ENCODE peak calls at places on chromosomes 4 and X, in five cellular contexts. Q, P, Y, X and A are unnamed samples.

GRCh38 chrX:2397648-2398340 is 103.0 kb downstream of the DHRSX start:
- DNase-seq in Q (no peak), P (peak; percentile 50), Y (peak; percentile 73), X (peak; percentile 64), A (peak; percentile 47)

GRCh38 chr4:128517739-128518510 is 230.3 kb upstream of the PGRMC2 start:
- DNase-seq in Q (peak; percentile 89), P (peak; percentile 98), Y (peak; percentile 97), X (peak; percentile 96), A (peak; percentile 98)

GRCh38 chrX:30875957-30876356 is 13.1 kb downstream of the TAB3 start:
- DNase-seq in Q (peak; percentile 24), P (peak; percentile 81), Y (peak; percentile 87), X (peak; percentile 92), A (peak; percentile 87)

GRCh38 chr4:119946359-119946758 is 120.3 kb downstream of the MAD2L1 start:
- DNase-seq in Q (no peak), P (no peak), Y (peak; percentile 10), X (no peak), A (peak; percentile 1)

GRCh38 chrX:13938053-13938765 is 91.5 kb downstream of the GEMIN8 start:
- DNase-seq in Q (no peak), P (no peak), Y (peak; percentile 50), X (no peak), A (no peak)

GRCh38 chr4:173489514-173489913 is 40.5 kb downstream of the HAND2 start:
- DNase-seq in Q (peak; percentile 85), P (peak; percentile 90), Y (peak; percentile 79), X (peak; percentile 45), A (peak; percentile 85)

GRCh38 chrX:150975655-150976390 is 7.3 kb upstream of the HMGB3 start:
- DNase-seq in Q (no peak), P (no peak), Y (no peak), X (no peak), A (no peak)

GRCh38 chrX:39841604-39842003 is 256.2 kb downstream of the BCOR start:
- DNase-seq in Q (no peak), P (no peak), Y (no peak), X (no peak), A (no peak)

GRCh38 chrX:24148535-24149345 is 789 bp upstream of the ZFX start:
- DNase-seq in Q (peak; percentile 79), P (peak; percentile 77), Y (peak; percentile 52), X (peak; percentile 63), A (peak; percentile 72)

GRCh38 chr4:14749910-14750309 is 252.4 kb upstream of the CPEB2 start:
- DNase-seq in Q (no peak), P (peak; percentile 14), Y (peak; percentile 4), X (peak; percentile 50), A (peak; percentile 39)

GRCh38 chrX:12771445-12772069 is 19.7 kb upstream of the PRPS2 start:
- DNase-seq in Q (no peak), P (peak; percentile 16), Y (peak; percentile 57), X (peak; percentile 66), A (peak; percentile 54)

GRCh38 chr4:114980932-114981693 is 132.3 kb downstream of the NDST4 start:
- DNase-seq in Q (no peak), P (no peak), Y (peak; percentile 62), X (no peak), A (peak; percentile 73)

GRCh38 chrX:39296472-39296871 is 495.2 kb downstream of the MID1IP1 start:
- DNase-seq in Q (no peak), P (no peak), Y (no peak), X (no peak), A (no peak)

GRCh38 chr4:46270986-46271596 is 118.8 kb downstream of the GABRA2 start:
- DNase-seq in Q (no peak), P (no peak), Y (no peak), X (peak; percentile 23), A (peak; percentile 26)

GRCh38 chr4:54215379-54216072 is 13.6 kb upstream of the PDGFRA start:
- DNase-seq in Q (no peak), P (peak; percentile 57), Y (peak; percentile 50), X (no peak), A (peak; percentile 19)

GRCh38 chrX:141894733-141895132 is 9.0 kb upstream of the MAGEC1 start:
- DNase-seq in Q (no peak), P (no peak), Y (no peak), X (no peak), A (no peak)

GRCh38 chrX:65997978-65998717 is 41.7 kb downstream of the VSIG4 start:
- DNase-seq in Q (no peak), P (no peak), Y (no peak), X (no peak), A (no peak)

GRCh38 chr4:86250006-86250405 is 109.8 kb downstream of the MAPK10 start:
- DNase-seq in Q (peak; percentile 53), P (peak; percentile 23), Y (peak; percentile 34), X (no peak), A (no peak)

GRCh38 chrX:44088755-44089154 is 115.6 kb upstream of the NDP start:
- DNase-seq in Q (no peak), P (no peak), Y (peak; percentile 11), X (no peak), A (peak; percentile 1)

GRCh38 chr4:40190880-40191815 is 5.7 kb upstream of the RHOH start:
- DNase-seq in Q (no peak), P (no peak), Y (no peak), X (no peak), A (peak; percentile 44)

GRCh38 chrX:40772290-40772689 is 36.9 kb upstream of the MED14 start:
- DNase-seq in Q (peak; percentile 24), P (peak; percentile 70), Y (peak; percentile 70), X (peak; percentile 74), A (peak; percentile 88)

GRCh38 chrX:71000139-71000538 is 68.0 kb downstream of the SNX12 start:
- DNase-seq in Q (no peak), P (no peak), Y (no peak), X (no peak), A (no peak)

GRCh38 chrX:70998402-70999027 is 67.6 kb upstream of the SLC7A3 start:
- DNase-seq in Q (no peak), P (peak; percentile 66), Y (peak; percentile 37), X (peak; percentile 56), A (peak; percentile 46)

GRCh38 chrX:70995338-70995737 is 64.4 kb upstream of the SLC7A3 start:
- DNase-seq in Q (no peak), P (no peak), Y (no peak), X (no peak), A (no peak)
- H3K4me3 ChIP-seq in Q (no peak overlapping the region), P (no peak overlapping the region), Y (no peak overlapping the region), X (no peak overlapping the region), A (no peak overlapping the region)

GRCh38 chr4:125433453-125433852 is 118.7 kb downstream of the FAT4 start:
- DNase-seq in Q (peak; percentile 55), P (peak; percentile 92), Y (peak; percentile 62), X (peak; percentile 68), A (peak; percentile 73)
- H3K4me3 ChIP-seq in Q (no peak overlapping the region), P (no peak overlapping the region), Y (no peak overlapping the region), X (no peak overlapping the region), A (no peak overlapping the region)

GRCh38 chr4:23972202-23972601 is 82.4 kb upstream of the PPARGC1A start:
- DNase-seq in Q (no peak), P (no peak), Y (peak; percentile 14), X (no peak), A (no peak)

GRCh38 chr4:23967281-23967680 is 77.4 kb upstream of the PPARGC1A start:
- DNase-seq in Q (no peak), P (no peak), Y (no peak), X (no peak), A (no peak)

GRCh38 chr4:23969635-23970034 is 79.8 kb upstream of the PPARGC1A start:
- DNase-seq in Q (no peak), P (no peak), Y (peak; percentile 30), X (no peak), A (no peak)

GRCh38 chr4:23972805-23973204 is 83.0 kb upstream of the PPARGC1A start:
- DNase-seq in Q (no peak), P (no peak), Y (no peak), X (no peak), A (no peak)

GRCh38 chr4:23970193-23970850 is 80.5 kb upstream of the PPARGC1A start:
- DNase-seq in Q (no peak), P (no peak), Y (peak; percentile 67), X (no peak), A (peak; percentile 62)
- H3K4me3 ChIP-seq in Q (no peak overlapping the region), P (no peak overlapping the region), Y (no peak overlapping the region), X (no peak overlapping the region), A (no peak overlapping the region)

GRCh38 chr4:32684160-32684559 is 1964.0 kb downstream of the PCDH7 start:
- DNase-seq in Q (no peak), P (no peak), Y (no peak), X (no peak), A (no peak)
- H3K4me3 ChIP-seq in Q (no peak overlapping the region), P (no peak overlapping the region), Y (no peak overlapping the region), X (no peak overlapping the region), A (no peak overlapping the region)

GRCh38 chr4:182642831-182643230 is 274.4 kb downstream of the DCTD start:
- DNase-seq in Q (no peak), P (peak; percentile 3), Y (peak; percentile 7), X (peak; percentile 29), A (peak; percentile 57)
- H3K4me3 ChIP-seq in Q (no peak overlapping the region), P (no peak overlapping the region), Y (no peak overlapping the region), X (no peak overlapping the region), A (no peak overlapping the region)

DNA sequence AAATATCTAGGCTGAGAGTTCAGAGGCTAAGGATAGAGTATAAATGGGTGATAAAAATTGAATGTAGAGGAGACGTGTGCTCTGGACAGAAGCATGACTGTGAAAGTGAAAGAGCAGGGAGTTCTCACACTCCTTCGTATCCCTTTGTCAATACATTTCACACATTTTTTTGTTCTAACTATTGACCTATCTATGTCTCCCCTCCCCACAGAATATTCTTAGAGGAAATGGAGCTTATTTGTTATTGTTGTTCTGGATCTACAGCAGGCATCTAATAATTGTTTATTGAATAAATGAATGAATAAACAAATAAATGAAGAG is 57.6 kb downstream of the ENPEP start:
- DNase-seq in Q (no peak), P (no peak), Y (no peak), X (no peak), A (peak; percentile 4)
- H3K4me3 ChIP-seq in Q (no peak overlapping the region), P (no peak overlapping the region), Y (no peak overlapping the region), X (no peak overlapping the region), A (no peak overlapping the region)

GRCh38 chr4:186691396-186691795 is 32.3 kb downstream of the FAT1 start:
- DNase-seq in Q (no peak), P (no peak), Y (no peak), X (no peak), A (no peak)
- H3K4me3 ChIP-seq in Q (no peak overlapping the region), P (no peak overlapping the region), Y (no peak overlapping the region), X (no peak overlapping the region), A (no peak overlapping the region)

GRCh38 chr4:121697626-121698025 is 846 bp upstream of the ANXA5 start:
- DNase-seq in Q (no peak), P (no peak), Y (no peak), X (no peak), A (no peak)
- H3K4me3 ChIP-seq in Q (peak overlapping the region; percentile 53), P (peak overlapping the region; percentile 93), Y (peak overlapping the region; percentile 81), X (peak overlapping the region; percentile 86), A (peak overlapping the region; percentile 68)